ENCODE peak calls at places on chromosomes 16 and 17, in four cellular contexts. H is endothelial cell of umbilical vein, R is aorta, S is lung. T is an unnamed sample. For H3K9me3 and H3K36me3, the result is how much of the 10 kb centered on the place peaks cover.

GRCh38 chr16:24645739-24646645 is 83.5 kb upstream of the TNRC6A start:
- DNase-seq in H (peak), R (no peak), S (peak), T (peak)

GRCh38 chr16:53745126-53745525 is 41.2 kb downstream of the FTO start:
- DNase-seq in H (no peak), R (no peak), S (no peak), T (no peak)

GRCh38 chr17:77723071-77723908 is 235.2 kb upstream of the TNRC6C start:
- DNase-seq in H (no peak), R (no peak), S (no peak), T (no peak)

GRCh38 chr16:57366544-57367040 is 5.7 kb upstream of the CX3CL1 start:
- DNase-seq in H (peak), R (no peak), S (no peak), T (no peak)

GRCh38 chr17:40453881-40454630 is 10.8 kb downstream of the IGFBP4 start:
- DNase-seq in H (no peak), R (no peak), S (no peak), T (no peak)

GRCh38 chr17:12909046-12909445 is 108.8 kb downstream of the ELAC2 start:
- DNase-seq in H (no peak), R (no peak), S (no peak), T (no peak)

GRCh38 chr17:59178266-59178665 is 22.7 kb downstream of the PRR11 start:
- DNase-seq in H (no peak), R (no peak), S (no peak), T (no peak)

GRCh38 chr16:73265124-73265838 is 217.4 kb upstream of the ZFHX3 start:
- DNase-seq in H (no peak), R (no peak), S (no peak), T (no peak)

GRCh38 chr16:50311891-50312501 is 45.6 kb downstream of the ADCY7 start:
- DNase-seq in H (no peak), R (no peak), S (peak), T (no peak)

GRCh38 chr16:14283786-14284185 is 212.7 kb downstream of the MRTFB start:
- DNase-seq in H (no peak), R (no peak), S (no peak), T (no peak)

GRCh38 chr16:23145608-23146007 is 3.6 kb downstream of the USP31 start:
- DNase-seq in H (peak), R (no peak), S (no peak), T (no peak)

GRCh38 chr16:57996406-57997175 is 3.9 kb downstream of the ZNF319 start:
- DNase-seq in H (no peak), R (no peak), S (no peak), T (no peak)

GRCh38 chr16:1158456-1159324 is 5.8 kb downstream of the CACNA1H start:
- DNase-seq in H (no peak), R (peak), S (no peak), T (no peak)

GRCh38 chr16:62041401-62041800 is 5.2 kb upstream of the CDH8 start:
- DNase-seq in H (no peak), R (no peak), S (no peak), T (no peak)

GRCh38 chr17:18960241-18960665 is 8.3 kb downstream of the SLC5A10 start:
- DNase-seq in H (no peak), R (peak), S (no peak), T (peak)

GRCh38 chr16:2523801-2524231 is 3.6 kb downstream of the AMDHD2 start:
- DNase-seq in H (no peak), R (no peak), S (no peak), T (no peak)

GRCh38 chr17:76381633-76382304 is 2.6 kb upstream of the SPHK1 start:
- DNase-seq in H (no peak), R (peak), S (no peak), T (peak)

GRCh38 chr17:50719924-50720805 is 762 bp downstream of the LUC7L3 start:
- DNase-seq in H (no peak), R (no peak), S (no peak), T (no peak)

GRCh38 chr16:6665126-6665525 is 667.5 kb upstream of the RBFOX1 start:
- DNase-seq in H (no peak), R (no peak), S (no peak), T (no peak)

GRCh38 chr17:60381958-60382357 is 10.0 kb downstream of the USP32 start:
- DNase-seq in H (no peak), R (no peak), S (no peak), T (no peak)

GRCh38 chr17:51434434-51435170 is 174.3 kb downstream of the UTP18 start:
- DNase-seq in H (no peak), R (no peak), S (no peak), T (no peak)

GRCh38 chr16:72985148-72985882 is 62.6 kb downstream of the ZFHX3 start:
- DNase-seq in H (no peak), R (no peak), S (no peak), T (peak)

GRCh38 chr17:75110307-75110937 is 653 bp downstream of the ARMC7 start:
- DNase-seq in H (no peak), R (no peak), S (no peak), T (no peak)

GRCh38 chr17:42096360-42097111 is 1.7 kb downstream of the ZNF385C start:
- DNase-seq in H (no peak), R (no peak), S (no peak), T (no peak)

GRCh38 chr16:51636913-51637743 is 486.1 kb upstream of the SALL1 start:
- DNase-seq in H (no peak), R (no peak), S (no peak), T (peak)

GRCh38 chr17:10114931-10115535 is 83.4 kb downstream of the GAS7 start:
- DNase-seq in H (no peak), R (peak), S (peak), T (no peak)

GRCh38 chr17:37701424-37702020 is 43.3 kb downstream of the HNF1B start:
- DNase-seq in H (peak), R (peak), S (peak), T (no peak)

GRCh38 chr17:67133161-67133560 is 88.8 kb downstream of the CACNG1 start:
- DNase-seq in H (no peak), R (no peak), S (no peak), T (no peak)

GRCh38 chr16:67723151-67723915 is 4.2 kb upstream of the GFOD2 start:
- DNase-seq in H (no peak), R (no peak), S (no peak), T (peak)

GRCh38 chr16:23027386-23027785 is 121.9 kb downstream of the USP31 start:
- DNase-seq in H (no peak), R (no peak), S (no peak), T (no peak)

GRCh38 chr16:57268804-57269800 is 15.4 kb downstream of the PLLP start:
- DNase-seq in H (no peak), R (no peak), S (peak), T (no peak)

GRCh38 chr16:78461496-78461938 is 362.1 kb downstream of the WWOX start:
- DNase-seq in H (no peak), R (no peak), S (no peak), T (no peak)

GRCh38 chr16:49639739-49640388 is 216.0 kb downstream of the ZNF423 start:
- DNase-seq in H (peak), R (peak), S (no peak), T (no peak)

GRCh38 chr16:66591018-66591417 is 11.8 kb downstream of the CMTM2 start:
- DNase-seq in H (no peak), R (no peak), S (no peak), T (no peak)
- H3K27ac ChIP-seq in H (no peak), R (no peak), S (no peak), T (no peak)

GRCh38 chr17:69948406-69948805 is 126.6 kb upstream of the KCNJ16 start:
- DNase-seq in H (no peak), R (no peak), S (no peak), T (no peak)

GRCh38 chr17:69947027-69947759 is 127.8 kb upstream of the KCNJ16 start:
- DNase-seq in H (no peak), R (no peak), S (no peak), T (no peak)

GRCh38 chr17:69954241-69954933 is 120.6 kb upstream of the KCNJ16 start:
- DNase-seq in H (no peak), R (no peak), S (no peak), T (no peak)

GRCh38 chr17:69949931-69950330 is 125.1 kb upstream of the KCNJ16 start:
- DNase-seq in H (no peak), R (no peak), S (no peak), T (no peak)

GRCh38 chr17:69951058-69951457 is 124.0 kb upstream of the KCNJ16 start:
- DNase-seq in H (no peak), R (no peak), S (no peak), T (no peak)
- H3K9me3 ChIP-seq in H (under half), R (under half), S (under half), T (under half)

DNA sequence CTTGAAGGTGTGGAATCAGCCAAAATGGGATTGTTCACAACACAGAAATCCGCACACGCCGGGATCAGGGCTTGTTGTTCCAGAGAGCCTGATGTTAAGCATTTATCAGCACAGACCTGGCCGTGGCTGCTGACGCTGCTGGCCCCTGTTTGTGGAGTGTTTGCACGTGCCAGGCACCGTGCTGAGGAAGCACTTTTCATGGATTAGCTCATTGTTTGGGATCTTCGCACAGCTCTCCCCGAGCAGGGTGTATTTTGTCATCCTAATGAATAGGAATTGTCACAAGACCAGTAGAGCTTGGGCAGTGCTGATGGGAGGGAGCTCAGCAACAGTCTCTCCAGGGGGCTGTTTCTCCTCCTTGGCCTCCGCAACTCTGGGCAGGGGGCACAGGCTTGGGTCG is 160.4 kb upstream of the PLCG2 start:
- DNase-seq in H (no peak), R (no peak), S (no peak), T (no peak)
- H3K36me3 ChIP-seq in H (under half), R (under half), S (under half), T (half or more)

DNA sequence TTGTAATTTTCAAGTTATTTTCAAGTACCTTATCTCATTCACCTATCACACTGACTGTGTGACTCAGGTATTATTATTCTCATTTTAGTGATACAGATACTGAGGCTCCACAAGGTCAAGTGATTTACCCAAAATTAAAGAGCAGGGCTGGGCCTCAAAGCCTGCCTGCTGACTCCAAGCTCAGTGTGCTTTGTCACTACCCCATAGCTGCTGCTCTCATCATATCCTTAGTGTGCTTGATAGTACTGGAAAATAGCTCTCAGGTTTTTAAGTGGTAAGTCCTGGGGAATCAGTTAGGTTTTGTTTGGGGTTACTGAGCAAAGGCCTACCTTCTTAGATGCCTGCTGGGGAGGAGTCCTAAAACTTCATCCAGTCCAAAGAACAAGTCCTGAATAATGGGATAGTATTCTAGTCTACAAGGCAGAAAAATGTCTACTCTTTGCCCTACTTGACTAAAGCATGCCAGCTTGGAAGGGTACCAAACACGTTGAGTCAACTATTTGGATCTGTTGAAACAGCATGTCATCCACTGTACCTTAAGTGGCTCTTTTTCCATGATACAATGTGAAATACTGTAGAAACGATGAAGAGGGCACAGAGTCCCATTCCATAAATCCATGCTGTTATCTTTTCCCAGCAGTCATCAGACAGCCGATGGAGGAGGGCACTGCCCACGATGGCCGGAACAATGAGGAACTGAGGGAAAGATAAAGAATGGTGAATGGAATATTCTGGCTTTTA is 10.7 kb downstream of the MMD start:
- DNase-seq in H (no peak), R (no peak), S (peak), T (no peak)
- H3K27ac ChIP-seq in H (no peak), R (no peak), S (peak), T (no peak)

DNA sequence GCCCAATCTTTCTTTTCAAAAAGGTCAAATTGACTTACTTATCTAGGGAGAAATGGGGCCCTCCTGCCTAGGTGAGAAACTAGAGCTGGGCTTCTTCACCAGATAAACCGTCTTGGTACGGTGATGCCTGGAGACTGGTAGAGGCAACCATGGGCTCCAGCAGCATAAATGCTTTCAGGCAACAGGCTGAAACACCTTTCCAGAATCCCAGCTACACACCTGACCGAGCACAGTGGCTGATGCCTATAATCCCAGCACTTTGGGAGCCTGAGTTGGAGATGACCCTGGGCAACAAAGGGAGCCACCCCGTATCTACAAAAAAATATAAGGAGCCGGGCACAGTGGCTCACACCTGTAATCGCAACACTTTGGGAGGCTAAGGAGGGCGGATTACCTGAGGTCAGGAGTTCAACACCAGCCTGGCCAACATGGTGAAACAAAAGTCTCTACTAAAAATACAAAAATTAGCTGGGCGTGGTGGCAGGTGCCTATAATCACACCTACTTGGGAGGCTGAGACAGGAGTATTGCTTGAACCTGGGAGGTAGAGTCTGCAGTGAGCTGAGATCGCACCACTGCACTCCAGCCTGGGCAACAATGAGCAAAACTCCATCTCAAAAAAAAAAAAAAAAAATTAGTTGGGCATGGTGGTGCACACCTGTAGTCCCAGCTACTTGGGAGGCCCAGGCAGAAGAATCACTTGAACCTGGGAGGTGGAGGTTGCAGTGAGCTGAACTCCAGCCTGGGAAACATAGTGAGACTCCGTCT is 8.0 kb downstream of the TRAF4 start:
- DNase-seq in H (no peak), R (peak), S (no peak), T (no peak)
- H3K9me3 ChIP-seq in H (under half), R (under half), S (under half), T (under half)

GRCh38 chr16:81061855-81062608 is 15.0 kb downstream of the C16orf46 start:
- DNase-seq in H (no peak), R (no peak), S (no peak), T (no peak)
- H3K36me3 ChIP-seq in H (under half), R (under half), S (under half), T (under half)

DNA sequence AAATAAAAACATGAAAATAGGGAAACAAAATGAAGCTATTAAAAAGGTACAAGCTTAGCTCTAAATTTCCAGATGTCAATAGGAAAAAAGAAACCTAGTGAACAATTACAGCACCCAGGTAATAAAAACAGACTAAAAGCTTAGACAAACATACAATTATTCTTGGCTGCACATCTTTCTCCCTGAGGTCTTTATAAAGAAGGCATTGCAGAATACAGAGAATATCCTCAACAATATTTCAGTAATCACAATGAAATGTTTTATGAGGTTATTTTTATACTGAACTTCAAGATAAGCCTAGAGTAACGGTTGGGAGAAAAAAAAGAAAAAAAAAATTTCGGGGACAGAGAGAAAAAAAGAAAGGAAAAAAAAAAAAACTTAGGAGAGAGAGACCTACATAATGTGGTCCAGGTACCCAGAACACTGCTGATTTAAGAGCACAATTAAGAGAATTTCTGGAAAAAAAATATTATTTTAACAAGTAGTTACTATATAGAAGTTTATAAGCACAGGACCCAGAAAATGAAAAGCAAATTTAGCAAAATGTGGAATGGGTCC is 26.5 kb downstream of the KANSL1 start:
- DNase-seq in H (no peak), R (no peak), S (no peak), T (no peak)
- H3K27ac ChIP-seq in H (no peak), R (no peak), S (no peak), T (no peak)

GRCh38 chr16:35149550-35149949 is 1690.1 kb downstream of the TP53TG3F start:
- DNase-seq in H (no peak), R (no peak), S (no peak), T (no peak)
- H3K9me3 ChIP-seq in H (under half), R (under half), S (under half), T (under half)

GRCh38 chr16:89111263-89111662 is 17.6 kb downstream of the ACSF3 start:
- DNase-seq in H (no peak), R (no peak), S (no peak), T (peak)
- H3K36me3 ChIP-seq in H (under half), R (under half), S (under half), T (half or more)